ENCODE peak calls at places on chromosomes 4 and X, in eight cellular contexts. R is fibroblast of the aortic adventitia, M is kidney, Q is fibroblast of mammary gland, B is fibroblast of pulmonary artery, E is H9, T is endothelial cell of umbilical vein, F is psoas muscle. Z is an unnamed sample.
A peak's percentile ranks its signal among the peaks of the same experiment; 100 is the strongest.

GRCh38 chr4:166657261-166657660 is 577.0 kb downstream of the SPOCK3 start:
- DNase-seq in R (peak; percentile 41), M (no peak), Q (no peak), B (peak; percentile 52), E (no peak), T (no peak), F (no peak), Z (no peak)

GRCh38 chrX:3176439-3176820 is 135.2 kb downstream of the ARSF start:
- DNase-seq in R (peak; percentile 57), M (no peak), Q (peak; percentile 76), B (peak; percentile 52), E (no peak), T (no peak), F (no peak), Z (no peak)

GRCh38 chr4:106318511-106318910 is 2.2 kb downstream of the AIMP1 start:
- DNase-seq in R (no peak), M (no peak), Q (no peak), B (no peak), E (no peak), T (no peak), F (no peak), Z (no peak)

GRCh38 chrX:6004529-6004928 is 224.1 kb downstream of the NLGN4X start:
- DNase-seq in R (no peak), M (no peak), Q (no peak), B (no peak), E (no peak), T (no peak), F (no peak), Z (no peak)

GRCh38 chr4:184774152-184774551 is 40.3 kb upstream of the CENPU start:
- DNase-seq in R (no peak), M (no peak), Q (no peak), B (no peak), E (no peak), T (no peak), F (no peak), Z (no peak)

GRCh38 chr4:177403746-177404145 is 38.5 kb downstream of the AGA start:
- DNase-seq in R (peak; percentile 10), M (no peak), Q (no peak), B (no peak), E (no peak), T (no peak), F (no peak), Z (no peak)

GRCh38 chr4:47615385-47615784 is 130.3 kb downstream of the ATP10D start:
- DNase-seq in R (peak; percentile 23), M (no peak), Q (peak; percentile 45), B (peak; percentile 32), E (no peak), T (no peak), F (no peak), Z (no peak)

GRCh38 chr4:157099506-157099905 is 23.6 kb downstream of the GLRB start:
- DNase-seq in R (no peak), M (no peak), Q (no peak), B (no peak), E (no peak), T (peak; percentile 66), F (no peak), Z (no peak)

GRCh38 chr4:48093949-48094550 is 40.0 kb downstream of the TXK start:
- DNase-seq in R (peak; percentile 47), M (no peak), Q (no peak), B (peak; percentile 31), E (no peak), T (peak; percentile 87), F (no peak), Z (no peak)

GRCh38 chr4:63492515-63492914 is 916.7 kb downstream of the TECRL start:
- DNase-seq in R (no peak), M (no peak), Q (no peak), B (no peak), E (no peak), T (no peak), F (no peak), Z (no peak)

GRCh38 chr4:38069271-38069760 is 109.1 kb downstream of the PTTG2 start:
- DNase-seq in R (peak; percentile 94), M (no peak), Q (peak; percentile 84), B (peak; percentile 94), E (peak; percentile 65), T (peak; percentile 38), F (no peak), Z (no peak)

GRCh38 chr4:52566136-52567031 is 92.7 kb downstream of the USP46 start:
- DNase-seq in R (peak; percentile 19), M (no peak), Q (peak; percentile 73), B (no peak), E (no peak), T (no peak), F (no peak), Z (no peak)

GRCh38 chrX:47649302-47649701 is 1.1 kb downstream of the ELK1 start:
- DNase-seq in R (no peak), M (no peak), Q (no peak), B (no peak), E (no peak), T (no peak), F (no peak), Z (no peak)

GRCh38 chr4:39407584-39407885 is 805 bp downstream of the KLB start:
- DNase-seq in R (no peak), M (no peak), Q (no peak), B (no peak), E (no peak), T (no peak), F (no peak), Z (no peak)

GRCh38 chr4:15778742-15779231 is 659 bp downstream of the CD38 start:
- DNase-seq in R (peak; percentile 16), M (no peak), Q (no peak), B (no peak), E (peak; percentile 38), T (no peak), F (peak; percentile 62), Z (no peak)

GRCh38 chrX:44898411-44899221 is 25.6 kb downstream of the KDM6A start:
- DNase-seq in R (peak; percentile 26), M (no peak), Q (no peak), B (no peak), E (no peak), T (no peak), F (no peak), Z (no peak)

GRCh38 chrX:74613350-74614192 is 853 bp downstream of the RLIM start:
- DNase-seq in R (peak; percentile 40), M (peak; percentile 41), Q (peak; percentile 45), B (peak; percentile 52), E (no peak), T (peak; percentile 40), F (no peak), Z (no peak)

GRCh38 chr4:155494037-155494718 is 117.4 kb upstream of the MAP9 start:
- DNase-seq in R (no peak), M (no peak), Q (no peak), B (no peak), E (no peak), T (no peak), F (no peak), Z (no peak)

GRCh38 chr4:70902577-70903281 is 560 bp downstream of the MOB1B start:
- DNase-seq in R (peak; percentile 30), M (no peak), Q (no peak), B (peak; percentile 34), E (no peak), T (peak; percentile 54), F (no peak), Z (no peak)

GRCh38 chr4:116055857-116056827 is 942.7 kb upstream of the NDST4 start:
- DNase-seq in R (peak; percentile 2), M (no peak), Q (peak; percentile 5), B (peak; percentile 10), E (no peak), T (peak; percentile 13), F (no peak), Z (no peak)

GRCh38 chrX:64642482-64642881 is 247.2 kb upstream of the MTMR8 start:
- DNase-seq in R (no peak), M (no peak), Q (no peak), B (no peak), E (no peak), T (no peak), F (no peak), Z (no peak)
- TF ChIP-seq CTCF in R (no peak), M (no peak), Q (peak; percentile 28), B (no peak), E (peak; percentile 63), T (no peak), F (no peak), Z (no peak)

DNA sequence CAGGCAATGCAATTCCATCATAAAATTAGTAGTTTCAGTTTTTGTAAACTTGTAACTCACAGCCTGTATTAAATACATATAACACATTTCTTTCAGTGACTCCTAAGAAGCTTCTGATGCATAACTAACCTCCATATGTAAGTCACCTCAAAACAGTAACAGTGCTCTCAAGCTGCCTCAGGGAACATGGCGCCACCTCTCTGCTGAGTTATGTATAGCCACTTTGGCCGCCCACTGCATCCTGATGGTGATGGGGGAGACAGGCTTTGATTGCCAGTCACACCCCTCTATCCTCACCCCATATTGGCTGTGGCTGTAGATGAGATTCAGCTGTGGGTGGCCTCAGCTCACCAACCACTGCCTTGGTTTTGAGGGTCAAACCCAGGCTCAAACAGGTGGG is 54.3 kb downstream of the LRBA start:
- DNase-seq in R (no peak), M (no peak), Q (peak; percentile 47), B (peak; percentile 41), E (peak; percentile 69), T (peak; percentile 46), F (no peak), Z (no peak)
- TF ChIP-seq CTCF in R (peak; percentile 36), M (peak; percentile 16), Q (peak; percentile 71), B (peak; percentile 64), E (peak; percentile 69), T (peak; percentile 52), F (no peak), Z (no peak)

DNA sequence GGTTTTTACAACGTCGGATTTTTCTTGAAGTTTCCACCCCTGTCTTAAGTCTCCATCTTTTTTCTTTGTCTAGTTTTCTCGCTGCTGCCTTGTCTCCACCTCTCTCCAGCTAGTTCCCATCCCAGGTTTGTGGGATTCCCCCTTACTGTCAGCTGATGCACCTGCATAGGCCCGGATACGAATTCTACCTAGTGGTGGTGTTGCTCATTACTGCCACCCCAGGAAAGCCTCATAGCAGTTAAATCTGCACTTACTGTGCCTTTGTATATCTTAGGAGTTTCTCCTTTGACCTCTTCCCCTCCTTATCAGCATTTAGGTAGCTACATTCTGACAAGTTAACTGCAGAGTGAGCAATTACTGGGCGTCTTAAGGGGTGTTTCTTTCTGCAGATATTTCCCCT is 1693.1 kb upstream of the TENM3 start:
- DNase-seq in R (no peak), M (no peak), Q (no peak), B (no peak), E (peak; percentile 55), T (no peak), F (no peak), Z (no peak)
- TF ChIP-seq CTCF in R (no peak), M (no peak), Q (no peak), B (no peak), E (peak; percentile 46), T (no peak), F (no peak), Z (no peak)

DNA sequence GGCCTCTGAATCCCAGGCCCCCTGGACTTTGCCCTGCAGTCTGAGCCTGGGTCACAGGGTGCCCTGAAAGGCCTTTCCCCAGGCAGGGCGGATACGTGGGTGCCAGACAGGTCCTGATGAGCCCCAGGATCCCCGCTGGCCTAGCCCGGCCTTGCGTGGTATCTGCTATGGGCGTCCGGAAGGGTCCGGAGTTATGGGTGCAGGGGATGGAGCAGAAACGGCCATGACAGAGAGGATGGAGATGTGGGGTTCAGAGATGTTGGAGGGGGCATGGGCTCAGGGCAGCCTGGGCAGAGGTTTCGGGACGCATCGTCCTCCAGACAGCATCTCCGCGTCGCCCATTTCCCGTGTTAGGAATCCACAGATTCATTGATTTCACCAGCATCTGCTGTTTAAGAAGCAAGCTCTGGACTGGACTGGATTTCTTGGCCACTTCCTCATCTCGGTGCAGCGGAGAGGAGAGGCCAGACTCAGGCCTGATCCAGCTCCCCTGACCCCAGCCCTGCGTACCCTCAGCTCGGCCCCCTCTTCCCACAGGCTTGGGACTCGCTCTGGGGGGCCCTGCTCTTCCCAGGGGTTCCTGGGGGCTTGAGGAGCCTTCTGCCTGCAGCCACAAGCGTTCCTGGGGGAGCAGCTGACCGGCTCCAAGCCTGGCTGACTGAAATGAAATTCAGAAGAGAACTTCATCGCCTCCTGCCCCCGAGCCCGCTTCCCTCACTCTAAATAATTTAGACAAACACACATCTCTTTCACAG is 86.9 kb upstream of the ADRA2C start:
- DNase-seq in R (no peak), M (peak; percentile 59), Q (no peak), B (no peak), E (peak; percentile 18), T (no peak), F (no peak), Z (no peak)
- TF ChIP-seq CTCF in R (no peak), M (no peak), Q (no peak), B (no peak), E (no peak), T (no peak), F (no peak), Z (no peak)